ENCODE peak calls at places on chromosomes 2 and 18, in five cellular contexts. U is upper lobe of left lung, Z is lower lobe of right lung, N is mucosa of descending colon, O is foreskin keratinocyte. S is an unnamed sample.

GRCh38 chr2:166661824-166662223 is 167.8 kb upstream of the SCN7A start:
- ATAC-seq in Z (no peak), N (no peak), U (no peak), O (no peak), S (no peak)

GRCh38 chr18:11994346-11994707 is 13.0 kb downstream of the IMPA2 start:
- ATAC-seq in N (peak; percentile 67), Z (peak; percentile 66), U (peak; percentile 70), O (peak; percentile 54), S (peak; percentile 78)

GRCh38 chr2:3294066-3294465 is 83.6 kb downstream of the EIPR1 start:
- ATAC-seq in Z (no peak), N (no peak), U (no peak), O (no peak), S (no peak)

GRCh38 chr2:126534508-126534907 is 121.5 kb upstream of the GYPC start:
- ATAC-seq in Z (no peak), U (no peak), O (no peak), N (no peak), S (no peak)

GRCh38 chr18:23938046-23938756 is 76.4 kb upstream of the TTC39C start:
- ATAC-seq in U (no peak), Z (no peak), N (peak; percentile 43), O (peak; percentile 21), S (no peak)

GRCh38 chr2:215171151-215171550 is 32.7 kb upstream of the ABCA12 start:
- ATAC-seq in Z (no peak), U (no peak), N (no peak), O (peak; percentile 72), S (no peak)

GRCh38 chr2:136765256-136765735 is at the start of gene THSD7B:
- ATAC-seq in U (no peak), O (peak; percentile 36), N (no peak), Z (peak; percentile 37), S (no peak)

GRCh38 chr2:30694286-30695055 is 112.8 kb downstream of the CAPN13 start:
- ATAC-seq in Z (no peak), N (no peak), O (no peak), U (no peak), S (no peak)

GRCh38 chr2:27306136-27306535 is 2.1 kb downstream of the UCN start:
- ATAC-seq in N (peak; percentile 36), U (no peak), O (no peak), Z (peak; percentile 3), S (no peak)

GRCh38 chr2:220277445-220277960 is 650.1 kb downstream of the SLC4A3 start:
- ATAC-seq in N (no peak), O (peak; percentile 33), Z (peak; percentile 84), U (peak; percentile 67), S (peak; percentile 79)

GRCh38 chr2:26246818-26247217 is 2.1 kb downstream of the HADHB start:
- ATAC-seq in U (no peak), Z (no peak), N (no peak), O (no peak), S (no peak)

GRCh38 chr18:3689986-3690681 is 240.2 kb downstream of the TGIF1 start:
- ATAC-seq in O (no peak), Z (no peak), N (no peak), U (no peak), S (no peak)

DNA sequence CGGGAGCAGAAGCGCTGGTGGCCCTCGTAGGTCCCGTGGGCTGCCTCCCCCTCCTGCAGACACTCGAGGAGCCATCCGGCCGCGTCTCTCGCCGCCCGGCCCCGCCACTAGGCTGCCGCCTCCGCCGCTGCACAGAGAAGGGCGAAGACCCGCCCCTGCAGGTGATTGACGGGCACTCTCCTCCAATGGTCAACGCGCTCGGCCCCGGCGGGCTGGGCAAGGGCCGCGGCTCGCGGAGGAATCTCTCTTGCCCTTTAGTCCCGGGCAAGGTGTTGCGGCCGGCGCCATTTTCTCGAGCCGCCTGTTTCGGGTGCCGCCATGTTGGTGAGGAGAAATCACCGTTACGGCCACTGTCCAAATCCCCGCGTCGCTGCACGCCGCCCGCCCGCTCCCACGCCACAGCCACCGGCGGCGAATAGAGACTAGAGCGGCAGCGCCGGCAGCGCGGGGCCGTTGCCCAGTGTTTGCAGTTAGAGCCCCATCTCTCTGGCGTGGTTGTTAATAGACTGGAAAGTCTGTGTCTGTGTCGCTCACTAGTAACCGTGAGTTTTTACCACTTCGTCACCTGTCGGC is at the start of gene ZC3H6:
- ATAC-seq in O (peak; percentile 97), N (peak; percentile 99), Z (peak; percentile 100), U (peak; percentile 100), S (peak; percentile 98)
- TF ChIP-seq CTCF in O (peak; percentile 39), N (no peak), Z (no peak), U (peak; percentile 31), S (peak; percentile 37)

DNA sequence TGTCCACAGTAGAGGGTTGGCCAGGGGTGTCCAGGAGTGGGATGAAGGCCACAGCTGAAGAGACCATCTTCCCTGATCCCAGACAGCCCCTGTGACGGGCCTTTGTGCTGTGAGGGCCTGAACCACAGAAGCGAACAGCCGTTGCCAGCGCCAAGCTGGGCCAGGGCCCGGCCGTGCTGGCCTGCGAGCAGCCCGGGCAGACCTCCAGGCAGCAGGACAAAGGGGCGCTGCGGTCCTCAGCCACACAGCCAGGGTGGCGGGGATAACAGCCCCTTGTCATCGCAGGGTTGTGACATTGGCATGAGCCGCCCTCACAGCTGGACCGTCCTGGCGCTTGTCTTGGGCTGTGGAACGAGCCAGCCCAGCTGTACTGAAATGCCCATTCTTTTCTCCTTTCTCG is 161.1 kb downstream of the FAM210A start:
- ATAC-seq in N (no peak), U (no peak), O (no peak), Z (peak; percentile 12), S (peak; percentile 43)
- H3K4me1 ChIP-seq in N (no peaks in the 10 kb centered on the region), U (peaks cover 16% of the 10 kb centered on the region), O (no peaks in the 10 kb centered on the region), Z (peaks cover 50% of the 10 kb centered on the region), S (peaks cover 57% of the 10 kb centered on the region)

GRCh38 chr18:9683418-9684396 is 24.4 kb upstream of the RAB31 start:
- ATAC-seq in N (peak; percentile 63), U (peak; percentile 23), O (no peak), Z (peak; percentile 76), S (peak; percentile 82)
- TF ChIP-seq CTCF in N (no peak), U (peak; percentile 14), O (peak; percentile 65), Z (peak; percentile 36), S (peak; percentile 61)

GRCh38 chr2:10302479-10303173 is at the start of gene HPCAL1:
- ATAC-seq in O (peak; percentile 77), N (peak; percentile 90), U (peak; percentile 90), Z (peak; percentile 94), S (peak; percentile 90)

GRCh38 chr2:10304458-10305253 is 2.0 kb downstream of the HPCAL1 start:
- ATAC-seq in Z (no peak), U (no peak), O (no peak), N (no peak), S (no peak)

GRCh38 chr2:10301946-10302478 is 692 bp upstream of the HPCAL1 start:
- ATAC-seq in U (no peak), O (no peak), N (no peak), Z (no peak), S (no peak)

GRCh38 chr2:10303634-10304378 is 1.1 kb downstream of the HPCAL1 start:
- ATAC-seq in Z (peak; percentile 40), O (peak; percentile 5), U (peak; percentile 65), N (peak; percentile 26), S (no peak)

GRCh38 chr2:10303174-10303633 is 500 bp downstream of the HPCAL1 start:
- ATAC-seq in U (no peak), Z (no peak), O (no peak), N (peak; percentile 18), S (no peak)
- H3K4me1 ChIP-seq in U (peaks cover 59% of the 10 kb centered on the region), Z (peaks cover 54% of the 10 kb centered on the region), O (peaks cover 11% of the 10 kb centered on the region), N (peaks cover 12% of the 10 kb centered on the region), S (peaks cover 11% of the 10 kb centered on the region)

DNA sequence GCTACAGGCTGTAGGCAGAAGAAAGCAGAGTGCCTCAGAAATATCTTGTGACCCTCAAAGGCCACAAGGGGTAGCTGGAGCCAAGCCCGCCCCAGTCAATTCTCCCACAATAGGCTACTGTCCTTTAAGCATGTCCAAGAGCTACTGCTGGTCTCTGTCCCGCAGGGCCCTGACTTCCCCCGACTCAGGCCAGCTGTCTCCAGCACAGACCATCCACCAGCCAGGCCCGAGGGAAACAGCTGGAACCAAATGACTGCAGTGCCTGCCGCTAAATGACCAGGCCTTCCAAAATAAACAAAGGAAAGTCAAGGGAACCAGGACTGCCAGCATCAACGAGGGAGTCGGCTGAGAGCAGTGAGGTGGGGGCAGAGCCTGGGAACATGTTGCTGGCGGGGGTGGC is 36.7 kb downstream of the MCFD2 start:
- ATAC-seq in N (no peak), Z (peak; percentile 65), U (peak; percentile 42), O (no peak), S (peak; percentile 35)
- TF ChIP-seq CTCF in N (no peak), Z (no peak), U (no peak), O (no peak), S (no peak)

DNA sequence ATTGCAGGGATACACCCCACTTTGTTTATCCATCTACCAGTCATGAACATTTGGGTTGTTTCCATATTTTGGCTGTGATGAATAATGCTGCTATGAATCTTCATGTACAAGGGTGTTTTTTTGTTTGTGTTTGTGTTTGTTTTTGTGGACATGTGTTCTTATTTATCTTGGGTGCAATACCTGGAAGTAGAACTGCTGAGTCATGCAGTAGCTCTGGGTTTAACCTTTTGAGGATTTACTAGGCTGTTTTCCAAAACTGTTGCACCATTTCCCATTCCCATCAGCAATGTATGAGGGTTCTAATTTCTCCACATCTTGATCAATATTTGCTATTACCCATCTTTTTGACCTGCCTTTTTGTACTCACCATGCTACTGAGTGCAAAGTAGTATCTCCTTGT is 140.0 kb upstream of the CYP1B1 start:
- ATAC-seq in U (no peak), O (no peak), N (no peak), Z (no peak), S (peak; percentile 32)
- H3K4me1 ChIP-seq in U (no peaks in the 10 kb centered on the region), O (no peaks in the 10 kb centered on the region), N (no peaks in the 10 kb centered on the region), Z (no peaks in the 10 kb centered on the region), S (peaks cover 2% of the 10 kb centered on the region)

GRCh38 chr2:65382776-65383357 is 49.5 kb downstream of the SPRED2 start:
- ATAC-seq in N (peak; percentile 80), Z (peak; percentile 93), O (peak; percentile 89), U (peak; percentile 87), S (peak; percentile 71)
- TF ChIP-seq CTCF in N (peak; percentile 19), Z (peak; percentile 8), O (peak; percentile 71), U (no peak), S (no peak)

GRCh38 chr18:29163596-29163995 is 986.7 kb upstream of the CDH2 start:
- ATAC-seq in O (no peak), U (no peak), N (no peak), Z (no peak), S (no peak)

GRCh38 chr18:29157057-29157780 is 980.3 kb upstream of the CDH2 start:
- ATAC-seq in O (peak; percentile 22), N (no peak), U (no peak), Z (no peak), S (no peak)

GRCh38 chr18:29161429-29161828 is 984.5 kb upstream of the CDH2 start:
- ATAC-seq in N (no peak), U (no peak), O (no peak), Z (no peak), S (no peak)

GRCh38 chr18:29157905-29158304 is 981.0 kb upstream of the CDH2 start:
- ATAC-seq in N (no peak), U (no peak), O (no peak), Z (no peak), S (no peak)

GRCh38 chr18:29160123-29160522 is 983.2 kb upstream of the CDH2 start:
- ATAC-seq in N (no peak), Z (no peak), O (no peak), U (no peak), S (no peak)
- H3K4me1 ChIP-seq in N (no peaks in the 10 kb centered on the region), Z (no peaks in the 10 kb centered on the region), O (peaks cover 50% of the 10 kb centered on the region), U (no peaks in the 10 kb centered on the region), S (no peaks in the 10 kb centered on the region)

GRCh38 chr18:67342159-67342558 is 174.4 kb downstream of the DSEL start:
- ATAC-seq in U (no peak), N (no peak), Z (no peak), O (no peak), S (no peak)
- TF ChIP-seq CTCF in U (no peak), N (no peak), Z (no peak), O (no peak), S (no peak)

S was measured in gastroesophageal sphincter.